ENCODE peak calls at places on chromosomes 6 and 20, in six cellular contexts. A, Y, I, Z, F and T are unnamed samples.

GRCh38 chr6:142716097-142716496 is 228.9 kb downstream of the HIVEP2 start:
- DNase-seq in A (no peak), Y (no peak), I (peak), Z (no peak), F (no peak), T (no peak)

GRCh38 chr20:46282669-46283068 is 25.6 kb downstream of the CDH22 start:
- DNase-seq in A (no peak), Y (no peak), I (no peak), Z (no peak), F (no peak), T (no peak)

GRCh38 chr6:3620389-3620788 is 131.1 kb downstream of the PXDC1 start:
- DNase-seq in A (no peak), Y (no peak), I (no peak), Z (no peak), F (no peak), T (no peak)

GRCh38 chr6:51137777-51138176 is 319.1 kb downstream of the TFAP2B start:
- DNase-seq in A (no peak), Y (no peak), I (no peak), Z (no peak), F (no peak), T (no peak)

GRCh38 chr6:524803-525202 is 132.1 kb downstream of the HUS1B start:
- DNase-seq in A (no peak), Y (no peak), I (no peak), Z (no peak), F (no peak), T (no peak)

GRCh38 chr20:38201356-38201755 is 36.3 kb upstream of the TGM2 start:
- DNase-seq in A (no peak), Y (no peak), I (no peak), Z (no peak), F (no peak), T (no peak)

GRCh38 chr6:47105469-47106188 is 63.5 kb upstream of the ADGRF1 start:
- DNase-seq in A (peak), Y (no peak), I (no peak), Z (no peak), F (no peak), T (no peak)

GRCh38 chr20:25315418-25316210 is 67.7 kb downstream of the PYGB start:
- DNase-seq in A (no peak), Y (no peak), I (no peak), Z (no peak), F (no peak), T (peak)

GRCh38 chr6:35008858-35009257 is 119.8 kb downstream of the ANKS1A start:
- DNase-seq in A (no peak), Y (no peak), I (no peak), Z (no peak), F (no peak), T (no peak)

GRCh38 chr6:10529231-10529801 is 8.2 kb downstream of the GCNT2 start:
- DNase-seq in A (no peak), Y (no peak), I (peak), Z (no peak), F (no peak), T (no peak)

GRCh38 chr6:6758915-6759654 is 170.6 kb downstream of the LY86 start:
- DNase-seq in A (no peak), Y (peak), I (peak), Z (peak), F (peak), T (peak)

GRCh38 chr6:24890471-24890870 is 45.3 kb downstream of the RIPOR2 start:
- DNase-seq in A (no peak), Y (no peak), I (peak), Z (no peak), F (no peak), T (no peak)

GRCh38 chr6:24891004-24891403 is 44.8 kb downstream of the RIPOR2 start:
- DNase-seq in A (no peak), Y (no peak), I (no peak), Z (no peak), F (no peak), T (no peak)

GRCh38 chr6:24887520-24887919 is 48.2 kb downstream of the RIPOR2 start:
- DNase-seq in A (no peak), Y (no peak), I (no peak), Z (no peak), F (no peak), T (no peak)

GRCh38 chr6:24893342-24893850 is 42.4 kb downstream of the RIPOR2 start:
- DNase-seq in A (no peak), Y (no peak), I (no peak), Z (no peak), F (no peak), T (no peak)

GRCh38 chr6:24888967-24889366 is 46.8 kb downstream of the RIPOR2 start:
- DNase-seq in A (no peak), Y (no peak), I (no peak), Z (no peak), F (no peak), T (no peak)
- TF ChIP-seq CTCF in A (no peak), Y (no peak), I (no peak), Z (no peak), F (no peak), T (no peak)

DNA sequence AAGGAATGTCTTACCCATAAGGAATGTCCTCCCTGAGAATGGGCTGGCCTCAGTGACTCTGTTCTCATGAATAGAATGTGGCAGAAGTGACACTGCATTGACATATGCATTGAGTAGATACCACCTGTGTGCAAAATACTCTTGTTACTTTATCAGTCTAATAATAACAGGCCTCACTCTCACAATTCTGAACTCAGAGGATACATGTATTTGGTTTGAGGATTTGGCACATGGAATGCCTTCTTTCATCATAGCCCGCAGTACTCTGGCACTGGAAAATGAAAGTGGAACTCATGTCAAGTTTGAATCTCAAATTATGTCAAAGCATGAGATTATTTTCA is 52.9 kb upstream of the PLCB4 start:
- DNase-seq in A (no peak), Y (no peak), I (no peak), Z (no peak), F (no peak), T (no peak)
- TF ChIP-seq GABPA in A (no peak), Y (no peak), I (no peak), Z (no peak), F (no peak), T (no peak)

GRCh38 chr6:44152533-44152932 is 6.1 kb upstream of the CAPN11 start:
- DNase-seq in A (no peak), Y (no peak), I (no peak), Z (no peak), F (no peak), T (no peak)

GRCh38 chr6:44150317-44150917 is 8.2 kb upstream of the CAPN11 start:
- DNase-seq in A (no peak), Y (no peak), I (no peak), Z (no peak), F (no peak), T (no peak)

GRCh38 chr6:44151348-44152108 is 7.1 kb upstream of the CAPN11 start:
- DNase-seq in A (peak), Y (no peak), I (peak), Z (peak), F (peak), T (peak)

GRCh38 chr6:44154067-44154466 is 4.6 kb upstream of the CAPN11 start:
- DNase-seq in A (no peak), Y (no peak), I (no peak), Z (no peak), F (no peak), T (no peak)

GRCh38 chr6:44152109-44152461 is 6.5 kb upstream of the CAPN11 start:
- DNase-seq in A (no peak), Y (no peak), I (no peak), Z (no peak), F (no peak), T (no peak)
- TF ChIP-seq CTCF in A (no peak), Y (no peak), I (no peak), Z (no peak), F (no peak), T (no peak)

DNA sequence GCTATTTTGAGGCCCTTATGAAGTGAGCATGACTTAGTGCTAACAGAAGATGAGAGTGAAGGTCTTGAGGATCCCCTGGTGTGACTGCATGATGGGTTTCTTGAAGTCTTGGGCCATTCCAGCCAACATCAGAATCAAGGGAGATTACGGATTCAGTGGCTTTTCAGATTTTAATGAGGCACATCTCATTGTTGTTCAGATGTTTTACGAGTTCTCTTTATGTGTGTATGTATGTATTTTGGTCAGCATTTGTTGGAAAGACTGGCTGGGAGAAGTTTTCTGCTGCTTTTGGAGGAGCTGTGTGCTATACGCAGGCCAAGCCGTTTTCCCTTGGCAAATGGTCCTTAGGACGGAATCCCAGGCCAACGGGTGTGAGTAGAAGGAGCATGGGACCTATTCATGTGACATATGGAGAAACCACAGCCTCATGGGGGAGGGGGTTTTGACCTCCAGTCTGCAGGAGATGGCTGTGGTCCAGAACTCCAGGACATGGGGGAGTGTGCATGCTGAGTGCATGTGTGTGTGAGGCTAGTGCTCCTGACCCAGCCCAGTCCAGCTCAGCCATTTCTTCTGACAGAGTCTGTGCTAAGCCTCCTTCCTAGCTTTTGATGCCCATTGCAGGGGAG is 35.3 kb downstream of the CHMP4B start:
- DNase-seq in A (no peak), Y (no peak), I (no peak), Z (peak), F (no peak), T (no peak)
- TF ChIP-seq GABPA in A (no peak), Y (no peak), I (no peak), Z (no peak), F (no peak), T (no peak)

GRCh38 chr20:54456423-54456822 is 19.0 kb upstream of the DOK5 start:
- DNase-seq in A (no peak), Y (no peak), I (no peak), Z (no peak), F (no peak), T (no peak)

GRCh38 chr20:54456972-54457371 is 18.4 kb upstream of the DOK5 start:
- DNase-seq in A (no peak), Y (no peak), I (no peak), Z (no peak), F (no peak), T (no peak)

GRCh38 chr20:54459279-54459678 is 16.1 kb upstream of the DOK5 start:
- DNase-seq in A (no peak), Y (no peak), I (no peak), Z (no peak), F (no peak), T (no peak)

GRCh38 chr20:54454982-54455381 is 20.4 kb upstream of the DOK5 start:
- DNase-seq in A (no peak), Y (no peak), I (no peak), Z (no peak), F (no peak), T (no peak)

GRCh38 chr20:54458219-54458618 is 17.2 kb upstream of the DOK5 start:
- DNase-seq in A (no peak), Y (no peak), I (no peak), Z (no peak), F (no peak), T (no peak)
- TF ChIP-seq CTCF in A (no peak), Y (no peak), I (no peak), Z (no peak), F (no peak), T (no peak)

GRCh38 chr6:89941031-89941775 is 46.9 kb downstream of the GJA10 start:
- DNase-seq in A (no peak), Y (no peak), I (peak), Z (no peak), F (no peak), T (no peak)

GRCh38 chr6:89944181-89944755 is 50.0 kb downstream of the GJA10 start:
- DNase-seq in A (no peak), Y (no peak), I (no peak), Z (no peak), F (no peak), T (no peak)

GRCh38 chr6:89942601-89943000 is 48.3 kb downstream of the GJA10 start:
- DNase-seq in A (no peak), Y (no peak), I (no peak), Z (no peak), F (no peak), T (no peak)

GRCh38 chr6:89940225-89941027 is 46.2 kb downstream of the GJA10 start:
- DNase-seq in A (peak), Y (peak), I (peak), Z (peak), F (peak), T (peak)

GRCh38 chr6:89941847-89942497 is 47.7 kb downstream of the GJA10 start:
- DNase-seq in A (no peak), Y (no peak), I (no peak), Z (no peak), F (no peak), T (no peak)
- TF ChIP-seq GABPA in A (no peak), Y (no peak), I (no peak), Z (no peak), F (no peak), T (no peak)

GRCh38 chr6:63882208-63882607 is 246.6 kb downstream of the PHF3 start:
- DNase-seq in A (no peak), Y (no peak), I (peak), Z (no peak), F (peak), T (no peak)
- TF ChIP-seq CTCF in A (peak), Y (no peak), I (no peak), Z (no peak), F (peak), T (no peak)

GRCh38 chr6:46105568-46105967 is 24.2 kb upstream of the ENPP4 start:
- DNase-seq in A (no peak), Y (no peak), I (peak), Z (no peak), F (no peak), T (no peak)

GRCh38 chr6:46099952-46100351 is 29.8 kb upstream of the ENPP4 start:
- DNase-seq in A (no peak), Y (no peak), I (no peak), Z (no peak), F (no peak), T (no peak)

GRCh38 chr6:46102123-46102522 is 27.7 kb upstream of the ENPP4 start:
- DNase-seq in A (no peak), Y (no peak), I (no peak), Z (no peak), F (no peak), T (no peak)

GRCh38 chr6:46103437-46103836 is 26.4 kb upstream of the ENPP4 start:
- DNase-seq in A (no peak), Y (no peak), I (no peak), Z (no peak), F (no peak), T (no peak)

GRCh38 chr6:46104209-46104608 is 25.6 kb upstream of the ENPP4 start:
- DNase-seq in A (no peak), Y (peak), I (no peak), Z (no peak), F (no peak), T (no peak)
- TF ChIP-seq GABPA in A (no peak), Y (no peak), I (no peak), Z (no peak), F (no peak), T (no peak)